ENCODE peak calls at places on chromosomes 11 and 22, in four cellular contexts. L, N, S and O are unnamed samples. For H3K9me3, the result is how much of the 10 kb centered on the place peaks cover.

GRCh38 chr22:19645391-19645790 is 68.9 kb upstream of the SEPTIN5 start:
- DNase-seq in L (no peak), N (no peak), S (no peak), O (no peak)

GRCh38 chr11:70942593-70942992 is 309.8 kb downstream of the SHANK2 start:
- DNase-seq in L (no peak), N (no peak), S (no peak), O (no peak)

GRCh38 chr11:64459609-64460008 is 100.6 kb downstream of the RPS6KA4 start:
- DNase-seq in L (no peak), N (no peak), S (no peak), O (no peak)

GRCh38 chr22:48488149-48488551 is 1339.5 kb downstream of the BRD1 start:
- DNase-seq in L (no peak), N (no peak), S (no peak), O (no peak)

GRCh38 chr11:111531687-111532364 is 8.7 kb upstream of the LAYN start:
- DNase-seq in L (peak), N (no peak), S (no peak), O (peak)

GRCh38 chr22:25019427-25020184 is 67.1 kb downstream of the KIAA1671 start:
- DNase-seq in L (no peak), N (no peak), S (no peak), O (no peak)

GRCh38 chr11:60951909-60952741 is at the start of gene SLC15A3:
- DNase-seq in L (peak), N (peak), S (peak), O (no peak)

GRCh38 chr11:112296044-112296443 is 35.4 kb upstream of the PLET1 start:
- DNase-seq in L (no peak), N (no peak), S (no peak), O (no peak)

GRCh38 chr22:26066534-26066933 is 102.7 kb upstream of the SEZ6L start:
- DNase-seq in L (no peak), N (no peak), S (no peak), O (no peak)

DNA sequence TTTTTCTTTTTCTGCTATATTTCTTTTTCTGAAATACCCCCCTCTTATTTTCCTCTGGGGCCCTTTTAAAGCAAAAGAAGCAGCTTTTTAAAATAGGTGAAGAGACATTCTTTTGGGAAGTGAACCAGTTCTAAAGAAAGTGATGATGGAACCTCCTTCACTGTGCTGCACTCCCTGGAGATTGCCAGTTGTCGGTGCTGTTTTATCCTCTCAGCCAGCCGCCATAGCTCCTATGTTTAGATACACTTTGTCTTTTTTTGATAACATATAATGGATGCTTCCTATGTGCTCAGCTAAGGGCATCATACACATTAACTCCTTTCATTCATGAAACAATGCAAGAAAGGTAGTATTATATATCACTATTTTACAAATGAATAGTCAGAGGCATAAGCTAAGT is 14.0 kb downstream of the CFAP300 start:
- DNase-seq in L (no peak), N (no peak), S (no peak), O (no peak)
- TF ChIP-seq CTCF in L (no peak), N (peak), S (peak), O (no peak)

DNA sequence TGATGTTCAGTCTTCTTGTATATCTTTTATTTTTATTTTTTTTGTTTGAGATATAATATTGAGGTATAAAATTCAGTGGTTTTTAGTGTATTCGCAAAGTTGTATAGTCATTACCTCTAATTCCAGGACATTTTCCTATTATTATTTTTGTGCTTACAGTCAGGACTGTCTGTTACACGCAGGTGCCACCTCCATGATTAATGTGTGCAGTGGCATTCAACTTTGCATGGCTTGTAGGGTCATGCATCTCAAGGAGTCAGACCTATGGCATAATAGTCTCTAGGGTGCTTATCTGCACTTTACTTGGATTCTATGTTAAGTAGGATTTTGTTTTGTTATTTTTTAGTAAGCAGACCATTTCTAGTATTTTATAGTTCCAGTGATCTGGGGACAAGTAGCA is 1.0 kb downstream of the CTR9 start:
- DNase-seq in L (no peak), N (no peak), S (no peak), O (no peak)
- H3K4me3 ChIP-seq in L (peak), N (peak), S (peak), O (peak)

GRCh38 chr22:47294222-47294532 is 531.7 kb downstream of the TBC1D22A start:
- DNase-seq in L (peak), N (no peak), S (no peak), O (no peak)
- H3K9me3 ChIP-seq in L (under half), N (under half), S (under half), O (under half)

DNA sequence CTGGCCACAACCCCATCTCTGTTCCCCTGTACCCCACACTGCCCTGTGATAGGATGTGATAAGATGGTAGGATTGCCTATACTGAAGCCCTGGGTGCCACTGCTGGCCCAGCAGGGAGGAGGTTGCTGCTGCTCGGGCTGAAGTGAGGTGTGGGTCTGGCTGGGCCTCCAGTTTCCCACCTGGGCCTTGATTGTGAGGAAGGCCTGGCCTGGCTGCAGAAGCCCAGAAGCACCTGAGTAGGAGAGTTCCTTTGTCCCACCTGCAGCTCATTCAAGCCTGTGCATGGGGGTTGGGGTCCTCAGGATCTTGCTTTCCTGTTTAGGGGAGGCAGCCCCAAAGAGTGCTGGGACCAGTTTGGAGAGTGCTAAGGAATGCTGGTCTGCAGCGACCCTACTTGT is 3.3 kb downstream of the ST3GAL4 start:
- DNase-seq in L (no peak), N (no peak), S (no peak), O (no peak)
- TF ChIP-seq CTCF in L (no peak), N (no peak), S (no peak), O (no peak)

DNA sequence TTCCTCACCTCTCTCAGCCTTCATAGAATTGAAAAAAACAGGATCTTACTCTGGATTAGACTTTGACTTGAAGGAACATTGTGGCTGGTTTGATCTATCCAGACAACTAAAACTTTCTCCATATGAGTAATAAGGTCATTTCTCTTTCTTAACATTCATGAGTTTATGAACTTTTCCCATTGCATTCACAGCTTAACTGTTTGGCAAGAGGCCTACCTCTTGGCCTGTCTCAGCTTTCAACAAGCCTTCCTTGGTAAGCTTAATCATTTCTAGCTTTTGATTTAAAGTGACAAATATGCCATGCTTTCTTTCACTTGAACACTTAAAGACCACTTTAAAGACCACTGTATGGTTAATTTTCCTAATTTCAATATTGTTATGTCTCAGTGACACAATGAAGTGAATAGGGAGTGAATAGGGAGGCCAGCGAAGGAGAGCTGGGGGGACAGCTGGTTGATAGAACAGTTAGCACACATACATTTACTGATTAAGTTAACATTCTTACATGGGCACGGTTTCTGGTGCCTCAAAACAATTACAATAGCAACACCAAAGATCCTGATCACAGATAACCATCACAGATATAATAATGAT is 17.0 kb downstream of the IMMP1L start:
- DNase-seq in L (no peak), N (no peak), S (no peak), O (no peak)
- H3K4me3 ChIP-seq in L (no peak), N (no peak), S (no peak), O (no peak)

GRCh38 chr22:39653787-39654077 is 83.2 kb downstream of the CACNA1I start:
- DNase-seq in L (no peak), N (no peak), S (no peak), O (no peak)

GRCh38 chr22:39654527-39654926 is 84.0 kb downstream of the CACNA1I start:
- DNase-seq in L (no peak), N (no peak), S (no peak), O (no peak)

GRCh38 chr22:39656495-39657490 is 86.2 kb downstream of the CACNA1I start:
- DNase-seq in L (no peak), N (no peak), S (no peak), O (no peak)

GRCh38 chr22:39655736-39656285 is 85.3 kb downstream of the CACNA1I start:
- DNase-seq in L (no peak), N (no peak), S (no peak), O (no peak)

GRCh38 chr22:39654959-39655579 is 84.5 kb downstream of the CACNA1I start:
- DNase-seq in L (no peak), N (no peak), S (no peak), O (no peak)
- H3K9me3 ChIP-seq in L (under half), N (under half), S (under half), O (under half)